ENCODE peak calls at places on chromosomes 3 and 15, in seven cellular contexts. D is GM23338; G is thoracic aorta; R is CD4-positive, alpha-beta memory T cell; J is dorsolateral prefrontal cortex; V is MG63; P is breast epithelium. F is an unnamed sample. For H3K27me3, the result is how much of the 10 kb centered on the place peaks cover.

GRCh38 chr3:107938128-107938527 is 152.7 kb downstream of the CD47 start:
- DNase-seq in P (no peak), V (peak), J (peak), R (peak), D (peak), G (no peak), F (peak)

GRCh38 chr3:78434801-78435200 is 1333.0 kb downstream of the ROBO1 start:
- DNase-seq in J (no peak), G (no peak), V (no peak), D (no peak), P (no peak), R (no peak), F (no peak)

GRCh38 chr15:79243723-79244122 is 38.8 kb upstream of the ANKRD34C start:
- DNase-seq in D (no peak), V (no peak), J (no peak), G (no peak), R (no peak), P (no peak), F (no peak)

GRCh38 chr15:76799760-76800159 is 105.4 kb downstream of the SCAPER start:
- DNase-seq in V (no peak), J (no peak), G (no peak), P (no peak), D (no peak), R (no peak), F (no peak)

GRCh38 chr3:73072634-73073033 is 11.2 kb downstream of the EBLN2 start:
- DNase-seq in J (no peak), R (no peak), V (no peak), D (no peak), P (no peak), G (no peak), F (no peak)

GRCh38 chr3:117761992-117762944 is 1052.7 kb downstream of the TUSC7 start:
- DNase-seq in D (no peak), P (no peak), R (no peak), V (no peak), G (no peak), J (no peak), F (no peak)

GRCh38 chr15:57114070-57114469 is 195.6 kb downstream of the TCF12 start:
- DNase-seq in J (no peak), R (no peak), V (no peak), P (no peak), G (no peak), D (no peak), F (no peak)

GRCh38 chr3:172259191-172259590 is 189.1 kb downstream of the GHSR start:
- DNase-seq in G (no peak), J (no peak), P (no peak), R (no peak), V (no peak), D (no peak), F (no peak)

GRCh38 chr3:58154752-58155449 is 55.9 kb downstream of the DNASE1L3 start:
- DNase-seq in J (peak), D (no peak), P (no peak), V (no peak), R (no peak), G (no peak), F (no peak)

GRCh38 chr3:177084616-177085015 is 112.7 kb downstream of the TBL1XR1 start:
- DNase-seq in D (no peak), G (no peak), V (no peak), J (no peak), P (no peak), R (no peak), F (no peak)

GRCh38 chr3:119330858-119331257 is 36.7 kb downstream of the ARHGAP31 start:
- DNase-seq in P (no peak), V (no peak), J (no peak), G (no peak), D (no peak), R (no peak), F (no peak)

GRCh38 chr15:64596701-64597468 is 136.5 kb downstream of the ZNF609 start:
- DNase-seq in V (no peak), R (peak), P (no peak), D (peak), J (peak), G (no peak), F (peak)

GRCh38 chr3:188154758-188155574 is 1.0 kb downstream of the LPP start:
- DNase-seq in G (no peak), J (no peak), D (no peak), P (no peak), R (no peak), V (no peak), F (no peak)

GRCh38 chr15:48627260-48627969 is 18.1 kb downstream of the FBN1 start:
- DNase-seq in J (no peak), P (no peak), V (peak), R (no peak), D (peak), G (no peak), F (no peak)

GRCh38 chr3:56502738-56503137 is 34.5 kb upstream of the ERC2 start:
- DNase-seq in V (no peak), R (no peak), J (no peak), P (no peak), D (no peak), G (no peak), F (no peak)

GRCh38 chr3:58692484-58692883 is 25.9 kb upstream of the FAM3D start:
- DNase-seq in J (no peak), V (no peak), G (no peak), D (no peak), R (no peak), P (no peak), F (no peak)

GRCh38 chr15:68401496-68402431 is 30.2 kb downstream of the ITGA11 start:
- DNase-seq in R (no peak), D (no peak), J (no peak), G (no peak), P (no peak), V (no peak), F (no peak)

GRCh38 chr15:76178321-76178720 is 118.5 kb downstream of the TMEM266 start:
- DNase-seq in P (no peak), D (no peak), V (no peak), J (no peak), R (no peak), G (no peak), F (no peak)

GRCh38 chr3:10707089-10707983 is 108.7 kb upstream of the SLC6A11 start:
- DNase-seq in P (no peak), D (peak), V (no peak), J (peak), R (no peak), G (no peak), F (no peak)
- H3K27me3 ChIP-seq in P (under half), D (under half), V (under half), J (under half), R (under half), G (under half), F (under half)

GRCh38 chr15:92394327-92395175 is 870 bp downstream of the ST8SIA2 start:
- DNase-seq in J (no peak), D (peak), V (peak), P (no peak), R (no peak), G (no peak), F (no peak)

GRCh38 chr15:92395176-92395521 is 1.5 kb downstream of the ST8SIA2 start:
- DNase-seq in V (no peak), J (no peak), R (no peak), D (no peak), P (no peak), G (no peak), F (no peak)

GRCh38 chr15:92393287-92393993 is at the start of gene ST8SIA2:
- DNase-seq in V (peak), D (peak), J (no peak), R (no peak), P (no peak), G (no peak), F (no peak)

GRCh38 chr15:92392966-92393286 is 755 bp upstream of the ST8SIA2 start:
- DNase-seq in G (no peak), R (no peak), V (no peak), J (no peak), P (no peak), D (peak), F (no peak)

DNA sequence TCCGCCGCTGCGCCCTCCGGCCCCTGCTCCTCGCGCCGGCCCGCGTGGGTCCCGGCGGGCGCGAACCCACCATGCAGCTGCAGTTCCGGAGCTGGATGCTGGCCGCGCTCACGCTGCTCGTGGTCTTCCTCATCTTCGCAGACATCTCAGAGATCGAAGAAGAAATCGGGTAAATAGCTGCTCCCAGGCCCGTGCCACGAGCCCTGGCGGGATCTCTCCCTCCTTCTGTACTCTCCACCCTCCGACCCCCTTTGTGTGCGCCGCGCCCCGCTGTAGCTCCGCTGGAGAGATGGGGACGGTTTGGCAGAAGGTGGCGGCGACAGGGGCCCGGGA is 279 bp downstream of the ST8SIA2 start:
- DNase-seq in P (no peak), J (no peak), G (no peak), V (no peak), R (no peak), D (peak), F (no peak)
- H3K27me3 ChIP-seq in P (under half), J (half or more), G (under half), V (half or more), R (under half), D (half or more), F (under half)

DNA sequence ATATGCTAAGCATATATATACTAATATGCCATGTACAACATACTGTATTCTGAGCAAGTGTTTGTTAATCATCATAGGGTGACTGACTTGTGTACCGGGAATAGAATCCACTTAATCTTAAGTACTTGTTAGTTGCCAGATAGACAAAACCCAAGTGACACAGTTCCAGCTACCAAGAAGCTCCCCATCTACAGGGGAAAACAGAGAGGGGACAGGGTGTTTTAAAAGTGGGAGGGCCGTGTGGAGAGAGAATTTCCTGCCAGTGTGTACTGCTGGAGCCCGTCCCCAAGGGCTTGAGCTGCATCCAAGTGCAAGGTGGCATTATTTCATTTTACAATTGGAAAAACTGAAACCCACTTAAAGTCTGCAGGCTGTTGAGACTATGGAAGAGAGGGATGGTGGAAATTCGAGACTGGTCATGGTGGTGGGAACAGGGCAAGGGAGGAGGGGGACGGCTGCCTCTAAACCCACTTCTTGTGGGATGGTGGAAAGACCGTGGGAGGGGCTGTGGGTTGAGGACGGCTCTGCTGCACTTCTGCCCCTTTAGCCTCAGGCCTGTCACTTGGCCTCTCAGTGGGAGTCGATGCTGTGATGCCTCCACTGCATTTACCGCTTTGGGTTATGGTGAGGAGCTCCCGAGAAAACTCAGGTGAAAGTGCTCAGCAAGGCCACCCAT is 310.6 kb upstream of the LRRFIP2 start:
- DNase-seq in R (no peak), P (no peak), D (no peak), V (no peak), J (no peak), G (no peak), F (no peak)
- H3K27me3 ChIP-seq in R (under half), P (under half), D (under half), V (under half), J (under half), G (under half), F (under half)

GRCh38 chr15:92586383-92586910 is 69.1 kb downstream of the FAM174B start:
- DNase-seq in D (no peak), J (no peak), V (no peak), R (no peak), P (no peak), G (no peak), F (no peak)

GRCh38 chr15:92595506-92596337 is 59.9 kb downstream of the FAM174B start:
- DNase-seq in P (no peak), V (no peak), G (no peak), J (no peak), D (no peak), R (no peak), F (no peak)

GRCh38 chr15:92586930-92587329 is 68.6 kb downstream of the FAM174B start:
- DNase-seq in V (no peak), G (no peak), J (no peak), P (no peak), D (no peak), R (no peak), F (no peak)

GRCh38 chr15:92596623-92597022 is 59.0 kb downstream of the FAM174B start:
- DNase-seq in P (no peak), J (no peak), D (no peak), R (no peak), V (no peak), G (no peak), F (no peak)

GRCh38 chr15:92591275-92591674 is 64.3 kb downstream of the FAM174B start:
- DNase-seq in R (no peak), J (no peak), V (no peak), P (no peak), G (no peak), D (no peak), F (no peak)
- H3K27me3 ChIP-seq in R (under half), J (under half), V (under half), P (under half), G (under half), D (under half), F (under half)

GRCh38 chr15:89501646-89502045 is 5.3 kb upstream of the RHCG start:
- DNase-seq in D (no peak), J (no peak), P (no peak), R (no peak), V (no peak), G (no peak), F (no peak)
- H3K27me3 ChIP-seq in D (under half), J (under half), P (under half), R (under half), V (under half), G (under half), F (under half)

GRCh38 chr15:32718822-32719716 is 1.3 kb downstream of the GREM1 start:
- DNase-seq in R (no peak), V (peak), D (peak), P (no peak), G (no peak), J (no peak), F (no peak)
- H3K27me3 ChIP-seq in R (under half), V (under half), D (half or more), P (under half), G (under half), J (under half), F (half or more)

GRCh38 chr15:82058026-82058425 is 12.2 kb upstream of the MEX3B start:
- DNase-seq in V (no peak), J (no peak), G (no peak), D (peak), R (no peak), P (no peak), F (no peak)
- H3K27me3 ChIP-seq in V (under half), J (half or more), G (under half), D (half or more), R (under half), P (under half), F (under half)

DNA sequence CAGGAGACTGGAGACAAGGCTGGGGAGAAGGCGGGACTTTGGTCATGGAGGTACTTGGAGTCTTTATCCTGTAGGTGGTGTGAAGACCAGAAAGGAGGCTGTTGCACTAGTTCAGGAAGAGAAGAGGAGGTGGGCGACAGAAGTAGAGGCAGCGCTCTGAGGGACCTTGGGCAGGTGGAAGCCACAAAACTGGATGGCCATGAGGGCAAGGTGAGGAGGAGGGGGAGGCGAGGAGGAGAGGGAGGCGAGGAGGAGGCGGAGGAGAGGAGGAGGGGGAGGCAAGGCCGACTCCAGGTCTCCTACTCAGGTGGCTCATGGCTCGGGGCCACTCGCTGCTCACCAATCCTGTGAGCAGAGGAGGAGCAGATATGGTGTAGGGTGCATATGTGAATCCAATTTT is 125.6 kb downstream of the RPLP1 start:
- DNase-seq in J (no peak), R (no peak), V (no peak), P (no peak), G (no peak), D (no peak), F (no peak)
- H3K27me3 ChIP-seq in J (under half), R (under half), V (under half), P (under half), G (under half), D (under half), F (under half)

DNA sequence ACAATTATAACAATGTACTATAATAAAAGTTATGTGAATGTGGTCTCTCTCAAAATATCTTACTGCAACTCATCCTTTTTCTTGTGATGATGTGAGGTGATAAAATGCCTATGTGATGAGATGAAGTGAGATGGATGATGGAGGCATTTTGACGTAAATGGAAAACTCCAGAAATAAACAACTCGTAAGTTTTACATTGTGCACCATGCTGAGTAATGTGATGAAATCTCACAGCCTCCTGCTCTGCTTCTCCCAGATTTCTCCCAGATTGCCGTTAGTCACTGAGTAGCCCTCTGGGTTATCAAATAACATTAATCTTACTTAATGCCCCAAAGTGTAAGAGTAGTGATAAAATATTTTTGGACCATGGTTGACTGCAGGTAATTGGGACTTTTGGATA is 64.8 kb upstream of the SLCO2A1 start:
- DNase-seq in D (no peak), G (no peak), R (no peak), V (no peak), J (no peak), P (no peak), F (no peak)
- H3K27me3 ChIP-seq in D (under half), G (under half), R (under half), V (under half), J (under half), P (under half), F (under half)

F was measured in NT2/D1.